ENCODE peak calls at places on chromosomes 1 and 21, in nine cellular contexts. Z, A, Q, F, T, R, J, Y and K are unnamed samples.
A peak's percentile ranks its signal among the peaks of the same experiment; 100 is the strongest.

GRCh38 chr1:6438047-6438525 is 13.5 kb downstream of the ESPN start:
- DNase-seq in F (peak; percentile 67), Z (peak; percentile 8), T (peak; percentile 75), Y (peak; percentile 94), J (peak; percentile 91), A (peak; percentile 46), R (peak; percentile 80), Q (peak; percentile 42), K (no peak)

GRCh38 chr1:198678901-198679329 is 40.1 kb downstream of the PTPRC start:
- DNase-seq in F (no peak), R (no peak), Q (no peak), Z (no peak), J (peak; percentile 70), T (no peak), Y (no peak), A (no peak), K (no peak)

GRCh38 chr1:38134294-38134755 is 87.7 kb upstream of the POU3F1 start:
- DNase-seq in Y (no peak), T (no peak), J (no peak), Z (no peak), R (no peak), F (no peak), Q (no peak), A (no peak), K (no peak)

GRCh38 chr1:152514715-152515453 is 602 bp downstream of the CRCT1 start:
- DNase-seq in J (no peak), R (no peak), F (no peak), T (no peak), A (no peak), Q (no peak), Y (no peak), Z (no peak), K (peak; percentile 24)

GRCh38 chr1:70914224-70914623 is 133.4 kb downstream of the PTGER3 start:
- DNase-seq in Q (no peak), R (no peak), J (no peak), F (no peak), Y (no peak), Z (no peak), A (no peak), T (no peak), K (no peak)

GRCh38 chr21:41767606-41768370 is 936 bp upstream of the RIPK4 start:
- DNase-seq in F (no peak), R (no peak), Z (no peak), J (peak; percentile 62), T (peak; percentile 92), Y (peak; percentile 58), A (no peak), Q (no peak), K (no peak)

GRCh38 chr1:107863342-107863741 is 101.6 kb downstream of the VAV3 start:
- DNase-seq in F (no peak), Q (no peak), J (no peak), Y (no peak), Z (no peak), T (no peak), A (no peak), R (peak; percentile 5), K (no peak)

GRCh38 chr21:28454978-28455600 is 537.6 kb downstream of the LTN1 start:
- DNase-seq in A (peak; percentile 37), J (no peak), Z (no peak), R (no peak), T (peak; percentile 11), Y (no peak), F (no peak), Q (no peak), K (no peak)